ENCODE peak calls at places on chromosomes 16 and 17, in four cellular contexts. X, N, E and U are unnamed samples.

GRCh38 chr17:8698142-8699050 is 46.2 kb downstream of the CCDC42 start:
- DNase-seq in X (peak; percentile 59), N (no peak), E (peak; percentile 17), U (no peak)

GRCh38 chr16:84341533-84342295 is 26.6 kb upstream of the ATP2C2 start:
- DNase-seq in X (no peak), N (no peak), E (peak; percentile 86), U (no peak)

GRCh38 chr17:36503456-36504155 is 17.1 kb downstream of the ZNHIT3 start:
- DNase-seq in X (no peak), N (no peak), E (no peak), U (no peak)

GRCh38 chr16:49890876-49891275 is 35.0 kb upstream of the ZNF423 start:
- DNase-seq in X (no peak), N (no peak), E (peak; percentile 76), U (no peak)

GRCh38 chr17:76805319-76805718 is 62.9 kb upstream of the MGAT5B start:
- DNase-seq in X (peak; percentile 59), N (no peak), E (no peak), U (no peak)

GRCh38 chr17:1783834-1784611 is 22.2 kb downstream of the SERPINF1 start:
- DNase-seq in X (peak; percentile 47), N (no peak), E (peak; percentile 74), U (no peak)

GRCh38 chr17:65914784-65915342 is 277.1 kb downstream of the CEP112 start:
- DNase-seq in X (no peak), N (no peak), E (no peak), U (no peak)

GRCh38 chr17:21523482-21524210 is 147.5 kb downstream of the KCNJ12 start:
- DNase-seq in X (no peak), N (no peak), E (no peak), U (no peak)

GRCh38 chr16:50305441-50306061 is 39.2 kb downstream of the ADCY7 start:
- DNase-seq in X (no peak), N (no peak), E (no peak), U (no peak)

GRCh38 chr16:88195021-88195581 is 187.7 kb upstream of the ZNF469 start:
- DNase-seq in X (no peak), N (no peak), E (peak; percentile 9), U (no peak)